ENCODE peak calls at places on chromosome 19, in four cellular contexts. E is NCI-H774, H is amygdala, F is upper lobe of left lung. B is an unnamed sample.

GRCh38 chr19:43684326-43684725 is 14.4 kb upstream of the PLAUR start:
- DNase-seq in E (no peak), H (no peak), F (no peak), B (no peak)

GRCh38 chr19:868458-869244 is 9.2 kb downstream of the CFD start:
- DNase-seq in E (no peak), H (no peak), F (no peak), B (no peak)

GRCh38 chr19:45547965-45548609 is 36.5 kb downstream of the OPA3 start:
- DNase-seq in E (no peak), H (no peak), F (peak; percentile 26), B (no peak)

GRCh38 chr19:55172741-55173140 is 6.3 kb upstream of the DNAAF3 start:
- DNase-seq in E (no peak), H (no peak), F (no peak), B (no peak)

GRCh38 chr19:33798701-33799111 is 2.0 kb downstream of the KCTD15 start:
- DNase-seq in E (no peak), H (no peak), F (no peak), B (no peak)

GRCh38 chr19:1266116-1266817 is 2.9 kb upstream of the CIRBP start:
- DNase-seq in E (peak; percentile 87), H (no peak), F (peak; percentile 95), B (peak; percentile 81)

GRCh38 chr19:1986357-1987162 is 29.0 kb downstream of the BTBD2 start:
- DNase-seq in E (no peak), H (no peak), F (no peak), B (no peak)

GRCh38 chr19:11496391-11497163 is 9.1 kb downstream of the ZNF653 start:
- DNase-seq in E (no peak), H (no peak), F (peak; percentile 49), B (no peak)

GRCh38 chr19:54535601-54536000 is 33.0 kb downstream of the LAIR2 start:
- DNase-seq in E (no peak), H (no peak), F (no peak), B (no peak)

GRCh38 chr19:55446060-55446459 is 3.0 kb upstream of the SHISA7 start:
- DNase-seq in E (no peak), H (no peak), F (no peak), B (peak; percentile 38)

GRCh38 chr19:23055946-23056345 is 53.0 kb upstream of the ZNF728 start:
- DNase-seq in E (no peak), H (no peak), F (no peak), B (no peak)

GRCh38 chr19:17797397-17798201 is 2.7 kb downstream of the B3GNT3 start:
- DNase-seq in E (no peak), H (no peak), F (no peak), B (no peak)

GRCh38 chr19:1255186-1256161 is 7.1 kb downstream of the MIDN start:
- DNase-seq in E (no peak), H (peak; percentile 84), F (no peak), B (no peak)

GRCh38 chr19:54189020-54189667 is at the start of gene MBOAT7:
- DNase-seq in E (no peak), H (no peak), F (peak; percentile 66), B (no peak)

GRCh38 chr19:40642062-40642706 is 41.0 kb downstream of the LTBP4 start:
- DNase-seq in E (no peak), H (no peak), F (no peak), B (no peak)

GRCh38 chr19:14434543-14435319 is 1.6 kb downstream of the PKN1 start:
- DNase-seq in E (no peak), H (no peak), F (peak; percentile 78), B (no peak)

GRCh38 chr19:4365341-4365740 is 22.0 kb downstream of the MPND start:
- DNase-seq in E (no peak), H (no peak), F (no peak), B (no peak)

GRCh38 chr19:16374436-16374835 is 49.8 kb downstream of the KLF2 start:
- DNase-seq in E (no peak), H (no peak), F (no peak), B (no peak)

GRCh38 chr19:44662686-44663085 is 8.6 kb upstream of the CEACAM19 start:
- DNase-seq in E (no peak), H (no peak), F (no peak), B (no peak)

GRCh38 chr19:43124360-43124759 is 41.9 kb upstream of the PSG2 start:
- DNase-seq in E (no peak), H (no peak), F (no peak), B (no peak)

GRCh38 chr19:1154731-1155351 is 19.2 kb downstream of the SBNO2 start:
- DNase-seq in E (no peak), H (no peak), F (peak; percentile 96), B (no peak)

GRCh38 chr19:1013218-1013617 is 7.7 kb downstream of the TMEM259 start:
- DNase-seq in E (no peak), H (no peak), F (no peak), B (no peak)